ENCODE peak calls at places on chromosomes 6 and 20, in five cellular contexts. A, B, H, L and P are unnamed samples.

GRCh38 chr6:43627008-43627825 is 1.8 kb downstream of the GTPBP2 start:
- DNase-seq in L (peak), B (peak), A (no peak), H (peak), P (peak)

GRCh38 chr20:57611605-57612311 is 8.5 kb downstream of the ZBP1 start:
- DNase-seq in B (no peak), L (no peak), A (no peak), H (peak), P (no peak)

GRCh38 chr20:48187891-48188290 is 402.6 kb upstream of the SULF2 start:
- DNase-seq in B (no peak), A (no peak), L (no peak), H (no peak), P (peak)

GRCh38 chr6:107102414-107102805 is 12.9 kb downstream of the BEND3 start:
- DNase-seq in B (no peak), H (peak), L (no peak), A (no peak), P (no peak)

GRCh38 chr20:51013577-51014330 is 9.2 kb downstream of the KCNG1 start:
- DNase-seq in A (no peak), L (no peak), B (no peak), H (no peak), P (no peak)

GRCh38 chr6:9064156-9064555 is 628.8 kb upstream of the SLC35B3 start:
- DNase-seq in B (no peak), H (no peak), A (no peak), L (no peak), P (no peak)

GRCh38 chr6:131980791-131981623 is 29.8 kb upstream of the CCN2 start:
- DNase-seq in B (no peak), A (no peak), H (no peak), L (no peak), P (no peak)

GRCh38 chr6:166625356-166625755 is 1.7 kb downstream of the RPS6KA2 start:
- DNase-seq in L (no peak), H (no peak), B (no peak), A (no peak), P (peak)

GRCh38 chr20:3483784-3484183 is 13.0 kb downstream of the ATRN start:
- DNase-seq in H (no peak), B (no peak), A (no peak), L (no peak), P (no peak)

GRCh38 chr20:4999788-5000187 is 1.5 kb downstream of the SLC23A2 start:
- DNase-seq in B (no peak), A (no peak), L (no peak), H (no peak), P (no peak)

DNA sequence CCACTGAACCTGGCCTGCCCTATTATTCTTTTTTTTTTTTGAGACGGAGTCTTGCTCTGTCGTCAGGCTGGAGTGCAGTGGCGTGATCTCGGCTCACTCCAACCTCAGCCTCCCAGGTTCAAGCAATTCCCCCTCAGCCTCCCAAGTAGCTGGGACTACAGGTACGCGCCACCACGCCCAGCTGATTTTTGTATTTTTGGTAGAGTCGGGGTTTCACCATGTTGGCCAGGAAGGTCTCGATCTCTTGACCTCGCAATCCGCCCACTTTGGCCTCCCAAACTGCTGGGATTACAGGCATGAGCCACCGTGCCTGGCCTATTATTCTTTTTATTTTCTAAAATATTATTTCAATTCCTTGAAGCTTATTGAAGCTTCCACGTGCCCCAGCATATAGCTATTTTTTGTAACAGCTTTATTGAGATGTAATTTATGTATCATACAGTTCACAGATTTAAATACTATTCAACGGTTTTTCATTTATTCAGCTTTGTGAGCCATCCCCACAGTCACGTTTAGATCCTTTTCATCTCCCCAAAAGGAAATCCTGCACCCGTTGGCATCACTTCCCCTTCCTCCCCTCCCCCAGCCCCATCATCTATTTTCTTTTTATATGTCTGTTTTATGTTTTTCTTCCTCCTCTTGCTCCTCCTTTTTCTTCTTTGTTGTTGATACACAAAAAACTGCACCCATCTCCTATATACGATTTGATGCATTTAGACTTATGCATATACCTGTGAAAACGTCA is 13.5 kb upstream of the MDFI start:
- DNase-seq in B (no peak), A (no peak), H (peak), L (no peak), P (no peak)
- H3K4me3 ChIP-seq in B (no peak), A (no peak), H (no peak), L (no peak), P (no peak)

GRCh38 chr20:61628901-61629300 is 376.8 kb downstream of the CDH4 start:
- DNase-seq in H (no peak), A (peak), B (no peak), L (no peak), P (peak)

GRCh38 chr20:61630816-61631215 is 378.8 kb downstream of the CDH4 start:
- DNase-seq in A (no peak), B (no peak), H (no peak), L (no peak), P (no peak)

GRCh38 chr20:61630240-61630650 is 378.2 kb downstream of the CDH4 start:
- DNase-seq in L (no peak), B (no peak), H (no peak), A (no peak), P (no peak)

GRCh38 chr20:61628480-61628879 is 376.4 kb downstream of the CDH4 start:
- DNase-seq in B (no peak), L (no peak), H (no peak), A (peak), P (no peak)

DNA sequence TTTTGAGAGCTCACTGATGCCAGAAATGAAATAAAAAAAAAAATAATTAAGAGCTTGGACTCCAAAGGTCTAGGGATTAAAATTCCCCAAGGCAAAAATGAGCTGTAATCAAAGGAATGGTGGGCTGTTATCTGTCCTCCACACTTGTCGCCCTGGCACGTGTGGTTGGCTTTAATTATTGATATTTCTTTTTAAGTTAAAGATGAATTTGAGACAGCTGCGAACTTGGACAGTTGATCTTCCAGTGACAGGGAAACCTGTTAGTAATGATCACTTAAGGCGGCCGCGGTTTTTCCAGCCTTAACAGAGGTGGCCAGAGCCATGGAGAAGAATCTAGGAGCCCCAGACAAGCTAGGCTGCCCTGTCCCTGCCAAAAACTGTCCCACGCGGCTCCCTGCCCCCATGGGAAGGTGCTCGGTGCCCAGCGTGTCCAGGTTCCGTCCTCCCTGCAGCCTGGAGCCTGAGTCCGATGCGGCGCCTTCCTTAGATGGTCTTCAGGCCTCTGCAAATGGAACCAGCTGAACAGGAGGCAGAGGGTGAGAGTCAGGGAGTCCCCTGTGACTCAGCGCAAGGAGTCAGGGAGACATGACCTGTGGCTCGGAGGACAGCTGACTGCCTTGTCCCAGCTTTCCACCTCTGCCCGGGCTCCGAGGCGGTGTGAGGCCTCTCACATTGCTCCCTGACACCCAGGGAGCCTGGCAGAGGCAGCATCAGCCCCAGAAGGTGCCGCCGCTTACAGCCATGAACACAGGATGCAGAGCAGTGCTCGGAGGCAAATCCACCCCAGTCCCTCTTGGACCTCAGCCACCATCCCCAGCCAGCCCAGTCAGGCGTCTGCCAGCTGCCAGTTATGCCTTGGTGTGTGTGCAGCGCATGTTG is 377.5 kb downstream of the CDH4 start:
- DNase-seq in H (no peak), A (no peak), L (no peak), B (no peak), P (no peak)
- H3K4me3 ChIP-seq in H (no peak), A (no peak), L (no peak), B (no peak), P (no peak)

DNA sequence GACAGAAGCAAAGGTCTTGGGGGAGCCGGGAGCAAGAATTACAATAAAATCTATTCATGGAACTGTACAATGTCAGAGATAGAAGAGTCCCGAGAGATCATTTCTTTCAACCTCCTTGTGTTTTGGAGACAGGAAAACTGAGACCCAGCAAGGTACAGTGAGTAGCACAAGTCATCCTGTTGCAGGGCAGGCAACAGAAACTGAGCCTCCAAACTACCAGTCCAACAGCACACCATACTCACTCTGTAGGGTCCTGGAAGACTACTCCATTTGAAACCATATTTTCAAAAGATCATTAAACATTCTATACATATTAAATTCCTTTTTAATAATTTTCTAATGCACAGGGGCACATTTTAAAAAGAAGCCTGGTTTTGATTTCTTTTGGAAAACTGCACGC is 14.4 kb downstream of the ATXN1 start:
- DNase-seq in A (no peak), H (no peak), L (no peak), B (no peak), P (no peak)
- H3K4me3 ChIP-seq in A (no peak), H (no peak), L (no peak), B (no peak), P (no peak)

GRCh38 chr6:31878222-31878621 is 575 bp downstream of the SLC44A4 start:
- DNase-seq in A (no peak), L (no peak), B (no peak), H (no peak), P (no peak)

GRCh38 chr6:31880616-31881015 is 1.8 kb upstream of the SLC44A4 start:
- DNase-seq in B (no peak), L (no peak), A (no peak), H (no peak), P (no peak)

GRCh38 chr6:31877651-31878161 is 1.1 kb downstream of the SLC44A4 start:
- DNase-seq in A (no peak), B (no peak), H (no peak), L (no peak), P (no peak)

GRCh38 chr6:31879901-31880300 is 1.1 kb upstream of the SLC44A4 start:
- DNase-seq in H (no peak), L (no peak), A (no peak), B (no peak), P (no peak)

DNA sequence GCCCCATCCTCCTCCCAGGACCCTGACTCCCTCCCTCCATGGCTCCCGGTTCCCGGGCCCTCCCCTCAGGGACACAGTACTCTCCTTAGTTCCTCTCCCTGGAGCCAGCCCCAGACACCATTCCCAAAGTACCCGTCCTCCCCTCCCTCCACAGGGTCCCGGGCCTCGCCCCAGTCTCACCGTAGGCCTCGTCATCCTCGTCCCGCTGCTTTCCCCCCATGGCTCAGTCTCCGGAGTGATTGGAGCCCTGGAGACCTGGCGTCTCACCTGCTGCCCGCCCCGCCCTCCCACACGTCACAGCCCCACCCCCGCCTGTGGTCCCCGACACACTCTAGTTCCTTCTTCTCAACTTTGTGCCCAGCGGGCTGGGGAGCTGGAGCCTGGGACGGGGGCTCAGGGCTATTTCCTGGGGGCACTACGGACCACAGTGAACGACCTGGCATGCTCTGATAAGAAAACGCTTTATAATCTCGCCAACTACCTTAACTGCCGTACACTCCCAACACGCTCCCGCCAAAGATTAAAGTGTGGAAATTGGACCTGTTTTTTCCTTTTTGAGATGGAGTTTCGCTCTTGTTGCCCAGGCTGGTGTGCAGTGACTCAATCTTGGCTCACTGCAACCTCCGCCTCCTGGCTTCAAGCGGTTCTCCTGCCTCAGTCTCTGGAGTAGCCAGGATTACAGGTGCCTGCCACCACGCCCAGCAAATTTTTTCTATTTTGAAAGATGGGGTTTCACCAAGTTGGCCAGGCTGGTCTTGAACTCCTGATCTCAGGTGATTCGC is at the start of gene SLC44A4:
- DNase-seq in A (no peak), L (no peak), B (no peak), H (no peak), P (no peak)
- H3K4me3 ChIP-seq in A (no peak), L (no peak), B (no peak), H (no peak), P (no peak)

DNA sequence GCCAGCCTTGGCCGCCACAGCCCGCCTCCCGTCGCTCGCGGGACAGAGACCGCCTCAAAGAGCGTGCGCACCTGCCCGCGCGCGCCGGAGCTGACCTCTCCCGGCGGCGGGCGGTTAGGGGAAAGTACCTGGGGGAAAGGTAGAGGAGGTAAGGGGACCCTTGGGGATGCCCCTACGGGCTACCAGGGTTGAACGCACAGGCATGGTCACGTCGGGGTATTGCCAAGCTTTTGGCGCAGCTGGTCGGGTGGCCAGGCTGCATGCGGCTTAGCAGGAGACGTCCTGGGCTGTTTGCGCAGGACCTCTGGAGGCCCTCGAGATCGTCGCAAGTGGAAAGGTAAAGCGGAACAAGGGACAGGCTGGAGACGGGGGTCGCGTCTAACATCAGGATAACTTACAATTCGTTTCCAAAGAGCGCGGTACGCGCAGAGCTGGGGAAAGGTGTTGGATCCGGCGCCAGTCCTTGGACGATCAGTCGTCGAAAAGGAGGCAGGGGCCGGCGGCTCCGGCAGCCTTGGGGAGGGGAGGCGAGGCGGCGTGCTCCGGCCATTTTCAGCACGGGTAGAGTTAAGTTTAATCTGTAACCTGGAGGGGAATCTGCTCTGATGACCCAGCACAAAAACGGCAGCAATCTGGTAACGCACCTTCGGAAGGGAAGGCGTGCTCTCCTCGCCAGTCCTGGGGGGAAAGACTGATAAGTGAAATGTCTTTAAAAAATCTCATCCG is 9.0 kb downstream of the GNAS-AS1 start:
- DNase-seq in L (no peak), B (no peak), H (no peak), A (no peak), P (no peak)
- H3K4me3 ChIP-seq in L (no peak), B (no peak), H (no peak), A (no peak), P (no peak)

GRCh38 chr6:26020291-26020982 is 57.8 kb downstream of the TRIM38 start:
- DNase-seq in B (peak), H (peak), L (no peak), A (peak), P (peak)

GRCh38 chr6:26017567-26017966 is 55.0 kb downstream of the TRIM38 start:
- DNase-seq in A (peak), L (no peak), H (peak), B (no peak), P (no peak)

GRCh38 chr6:26020983-26021349 is 58.4 kb downstream of the TRIM38 start:
- DNase-seq in A (no peak), B (peak), H (peak), L (no peak), P (no peak)

GRCh38 chr6:26019261-26019845 is 56.8 kb downstream of the TRIM38 start:
- DNase-seq in L (no peak), H (no peak), B (no peak), A (no peak), P (no peak)

DNA sequence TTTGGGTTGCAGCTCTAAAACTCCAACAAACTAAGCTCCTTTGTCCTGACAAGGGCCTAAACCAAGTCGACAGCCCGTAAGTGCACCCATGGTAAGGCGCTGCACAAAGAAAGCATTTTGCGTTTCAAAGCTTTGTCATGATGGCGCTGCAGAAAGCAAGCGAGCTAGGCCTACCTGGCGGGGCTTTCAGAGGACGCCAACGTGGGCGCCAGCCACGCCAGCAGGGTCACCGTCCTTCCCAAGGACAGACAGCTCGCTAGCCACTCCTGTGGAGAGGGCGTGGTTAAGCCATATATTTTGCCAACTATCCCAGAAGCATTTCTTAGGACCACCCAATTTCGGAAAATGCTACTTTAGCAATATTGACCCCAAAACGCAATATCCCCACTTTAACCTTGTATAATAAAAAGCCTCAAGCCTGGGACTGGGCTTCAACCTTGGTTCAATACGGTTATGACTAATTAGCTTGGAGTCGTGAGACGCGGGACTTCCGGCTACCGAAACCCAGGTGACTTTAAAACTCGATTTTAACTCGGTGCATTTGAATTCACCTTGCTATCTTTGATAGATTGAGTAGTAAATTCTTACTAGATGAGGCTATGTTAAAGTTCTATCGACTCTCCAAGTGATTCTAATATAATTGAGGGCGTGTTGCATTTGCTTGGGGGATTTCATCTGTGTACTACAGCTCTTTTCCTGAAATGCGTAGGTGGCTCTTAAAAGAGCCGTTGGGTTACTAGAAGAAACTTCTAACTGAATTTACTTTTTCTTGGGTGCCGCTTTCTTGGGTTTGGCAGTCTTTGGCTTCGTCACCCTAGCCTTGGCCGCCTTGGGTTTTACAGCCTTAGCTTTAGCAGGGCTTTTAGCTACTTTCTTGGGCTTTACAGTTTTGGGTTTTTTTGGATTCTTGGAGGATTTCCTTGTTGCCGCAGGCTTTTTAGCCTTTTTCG is 54.0 kb downstream of the TRIM38 start:
- DNase-seq in L (no peak), B (no peak), A (no peak), H (peak), P (no peak)
- H3K4me3 ChIP-seq in L (no peak), B (no peak), A (peak), H (peak), P (peak)

DNA sequence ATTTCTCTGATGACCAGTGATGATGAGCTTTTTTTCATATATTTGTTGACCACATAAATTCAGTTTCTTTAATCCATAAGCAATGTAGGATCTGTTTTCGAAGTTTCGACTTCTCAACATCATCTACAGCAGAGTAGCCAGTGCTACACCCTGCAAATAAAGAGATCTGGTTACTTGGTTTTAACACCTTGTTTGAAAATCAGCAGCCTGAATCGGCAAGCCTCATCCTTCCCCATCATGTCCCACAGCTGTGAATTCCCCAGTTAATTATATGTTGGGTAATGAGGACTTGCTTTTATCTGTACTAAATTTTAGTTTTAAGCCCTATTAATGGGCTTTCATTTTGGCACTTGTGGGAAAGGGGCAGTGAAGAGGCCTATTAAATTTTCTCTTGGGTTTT is 80.6 kb downstream of the BMP2 start:
- DNase-seq in H (no peak), A (no peak), L (no peak), B (no peak), P (no peak)
- H3K4me3 ChIP-seq in H (no peak), A (no peak), L (no peak), B (no peak), P (no peak)